ENCODE peak calls at places on chromosomes 13 and 19, in ten cellular contexts. O is BE2C; U is HS-27A; Q is CD8-positive, alpha-beta T cell; F is D721Med; A is omental fat pad; V is RPMI7951; D is stimulated activated CD4-positive, alpha-beta T cell treated with anti-CD3 and anti-CD28 coated beads, Interleukin-15, amount 100 ng/mL, for 1 hour; N is stimulated activated CD8-positive, alpha-beta memory T cell treated with anti-CD3 and anti-CD28 coated beads, Interleukin-4, amount 100 ng/mL, for 1 hour; X is tibial nerve. K is an unnamed sample.

GRCh38 chr13:40613954-40614353 is 52.5 kb downstream of the FOXO1 start:
- DNase-seq in D (no peak), Q (no peak), V (no peak), O (no peak), N (no peak), X (no peak), F (no peak), A (no peak), U (no peak), K (no peak)

GRCh38 chr19:13117176-13117771 is 734 bp upstream of the TRMT1 start:
- DNase-seq in A (no peak), U (no peak), N (no peak), X (no peak), O (no peak), Q (no peak), F (no peak), V (peak), D (no peak), K (no peak)

GRCh38 chr13:107459430-107459829 is 755.9 kb downstream of the LIG4 start:
- DNase-seq in O (no peak), D (no peak), N (no peak), F (no peak), Q (no peak), V (peak), U (no peak), X (no peak), A (no peak), K (no peak)

GRCh38 chr19:50833117-50833801 is at the start of gene KLK15:
- DNase-seq in U (no peak), O (no peak), Q (no peak), X (no peak), A (no peak), F (no peak), N (no peak), V (no peak), D (no peak), K (no peak)

GRCh38 chr19:37845932-37846331 is 60.5 kb downstream of the WDR87 start:
- DNase-seq in U (no peak), X (no peak), N (no peak), V (no peak), Q (no peak), D (no peak), F (no peak), O (no peak), A (no peak), K (no peak)

GRCh38 chr13:53398051-53398450 is 369.4 kb downstream of the OLFM4 start:
- DNase-seq in V (no peak), Q (no peak), F (no peak), U (no peak), X (no peak), D (no peak), O (no peak), A (no peak), N (no peak), K (no peak)

GRCh38 chr13:77026255-77026782 is 640 bp downstream of the FBXL3 start:
- DNase-seq in D (peak), F (no peak), O (peak), Q (peak), U (no peak), N (peak), X (peak), V (peak), A (peak), K (peak)

GRCh38 chr19:1699386-1699785 is 47.0 kb upstream of the TCF3 start:
- DNase-seq in Q (no peak), N (no peak), O (no peak), U (no peak), F (no peak), X (no peak), V (no peak), D (no peak), A (no peak), K (no peak)

GRCh38 chr19:33432408-33433170 is 59.1 kb downstream of the CEBPG start:
- DNase-seq in Q (no peak), V (no peak), X (no peak), A (no peak), D (no peak), N (no peak), U (no peak), O (peak), F (no peak), K (no peak)

GRCh38 chr13:76300688-76301087 is 585.5 kb downstream of the KCTD12 start:
- DNase-seq in O (no peak), X (no peak), Q (no peak), A (no peak), F (no peak), D (no peak), N (no peak), V (no peak), U (no peak), K (no peak)

GRCh38 chr19:16886305-16886880 is 2.4 kb upstream of the F2RL3 start:
- DNase-seq in X (peak), O (no peak), N (no peak), D (no peak), V (peak), U (no peak), F (no peak), A (peak), Q (no peak), K (peak)

GRCh38 chr13:48356750-48357149 is 53.2 kb downstream of the RB1 start:
- DNase-seq in X (no peak), O (no peak), A (no peak), N (no peak), V (no peak), U (no peak), D (no peak), Q (no peak), F (no peak), K (no peak)

GRCh38 chr13:94660695-94661324 is 51.5 kb downstream of the SOX21 start:
- DNase-seq in Q (no peak), A (no peak), O (no peak), V (no peak), X (no peak), F (no peak), U (no peak), D (no peak), N (no peak), K (no peak)

GRCh38 chr13:101757446-101758039 is 305.1 kb downstream of the ITGBL1 start:
- DNase-seq in N (no peak), O (no peak), D (no peak), X (no peak), U (no peak), V (peak), A (no peak), Q (no peak), F (peak), K (no peak)